ENCODE peak calls at places on chromosomes 7 and 10, in six cellular contexts. L is activated CD4-positive, CD25-positive, alpha-beta regulatory T cell; P is HEK293T; W is NCI-H1105 treated with DMSO at 0.1 percent for 48 hours; G is amygdala; U is activated T-cell treated with anti-CD3 and anti-CD28 coated beads, Interleukin-2, amount 50 U/mL, for 24 hours. B is an unnamed sample.

GRCh38 chr10:30827531-30828120 is 198.1 kb upstream of the LYZL2 start:
- DNase-seq in L (no peak), P (no peak), W (peak; percentile 42), G (no peak), U (no peak), B (no peak)

GRCh38 chr7:27145167-27145883 is 1.8 kb upstream of the HOXA5 start:
- DNase-seq in L (no peak), P (no peak), W (no peak), G (no peak), U (no peak), B (no peak)

GRCh38 chr10:8543361-8544056 is 489.0 kb downstream of the GATA3 start:
- DNase-seq in L (no peak), P (peak; percentile 16), W (peak; percentile 28), G (no peak), U (no peak), B (peak; percentile 96)

GRCh38 chr7:146378196-146378595 is 261.6 kb downstream of the CNTNAP2 start:
- DNase-seq in L (no peak), P (no peak), W (no peak), G (no peak), U (no peak), B (no peak)

GRCh38 chr10:59805043-59805442 is 51.8 kb upstream of the MRLN start:
- DNase-seq in L (no peak), P (peak; percentile 32), W (no peak), G (no peak), U (no peak), B (peak; percentile 39)

GRCh38 chr10:117175215-117175900 is 21.9 kb upstream of the KCNK18 start:
- DNase-seq in L (no peak), P (peak; percentile 50), W (peak; percentile 39), G (no peak), U (no peak), B (no peak)

GRCh38 chr7:108395442-108395841 is 60.8 kb downstream of the NRCAM start:
- DNase-seq in L (no peak), P (no peak), W (no peak), G (no peak), U (no peak), B (no peak)

GRCh38 chr7:1844956-1845390 is 174.9 kb downstream of the ELFN1 start:
- DNase-seq in L (no peak), P (no peak), W (no peak), G (no peak), U (no peak), B (no peak)

GRCh38 chr7:32298403-32299132 is 191.6 kb downstream of the LSM5 start:
- DNase-seq in L (no peak), P (peak; percentile 44), W (peak; percentile 47), G (no peak), U (no peak), B (no peak)

GRCh38 chr7:135260930-135261721 is 27.5 kb downstream of the STRA8 start:
- DNase-seq in L (no peak), P (peak; percentile 49), W (no peak), G (no peak), U (no peak), B (no peak)

GRCh38 chr7:30473903-30474302 is 4.7 kb downstream of the NOD1 start:
- DNase-seq in L (no peak), P (no peak), W (no peak), G (no peak), U (no peak), B (no peak)

GRCh38 chr7:111587715-111588433 is 25.6 kb upstream of the IMMP2L start:
- DNase-seq in L (no peak), P (no peak), W (no peak), G (no peak), U (no peak), B (no peak)

GRCh38 chr7:93249749-93250148 is 17.6 kb downstream of the VPS50 start:
- DNase-seq in L (no peak), P (no peak), W (no peak), G (no peak), U (no peak), B (no peak)

GRCh38 chr10:110845756-110846620 is 25.7 kb upstream of the PDCD4 start:
- DNase-seq in L (no peak), P (no peak), W (no peak), G (no peak), U (no peak), B (peak; percentile 83)

GRCh38 chr7:71486856-71487628 is 355.1 kb downstream of the GALNT17 start:
- DNase-seq in L (no peak), P (no peak), W (no peak), G (no peak), U (no peak), B (no peak)

GRCh38 chr7:1091019-1091643 is 3.2 kb downstream of the GPER1 start:
- DNase-seq in L (no peak), P (no peak), W (no peak), G (no peak), U (no peak), B (no peak)

GRCh38 chr7:24052572-24053223 is 231.3 kb upstream of the NPY start:
- DNase-seq in L (no peak), P (no peak), W (peak; percentile 80), G (no peak), U (no peak), B (peak; percentile 20)